ENCODE peak calls at places on chromosomes 1 and 21, in four cellular contexts. One of them, this sample, is unnamed.

GRCh38 chr1:61337981-61338848 is 255.9 kb downstream of the NFIA start:
- DNase-seq in A549: peak; percentile 81
- DNase-seq in GM23338: peak; percentile 69
- DNase-seq in K562: no peak
- DNase-seq in this sample: peak; percentile 91

GRCh38 chr1:42684139-42684538 is 1.9 kb downstream of the YBX1 start:
- DNase-seq in A549: peak; percentile 42
- DNase-seq in GM23338: peak; percentile 39
- DNase-seq in K562: no peak
- DNase-seq in this sample: peak; percentile 20

GRCh38 chr21:40049031-40049958 is 182.1 kb downstream of the PCP4 start:
- DNase-seq in A549: no peak
- DNase-seq in GM23338: no peak
- DNase-seq in K562: no peak
- DNase-seq in this sample: no peak

GRCh38 chr1:43044572-43045361 is 86.1 kb upstream of the SLC2A1 start:
- DNase-seq in A549: no peak
- DNase-seq in GM23338: no peak
- DNase-seq in K562: peak; percentile 80
- DNase-seq in this sample: peak; percentile 84

GRCh38 chr1:150922519-150922975 is 3.6 kb upstream of the SETDB1 start:
- DNase-seq in A549: peak; percentile 85
- DNase-seq in GM23338: peak; percentile 93
- DNase-seq in K562: peak; percentile 69
- DNase-seq in this sample: peak; percentile 70

GRCh38 chr1:31627301-31627929 is 9.9 kb downstream of the HCRTR1 start:
- DNase-seq in A549: no peak
- DNase-seq in GM23338: no peak
- DNase-seq in K562: no peak
- DNase-seq in this sample: no peak

GRCh38 chr1:207321790-207322530 is 482 bp downstream of the CD55 start:
- DNase-seq in A549: peak; percentile 38
- DNase-seq in GM23338: peak; percentile 55
- DNase-seq in K562: no peak
- DNase-seq in this sample: no peak

GRCh38 chr1:52769346-52770033 is 43.2 kb downstream of the ZYG11B start:
- DNase-seq in A549: no peak
- DNase-seq in GM23338: no peak
- DNase-seq in K562: no peak
- DNase-seq in this sample: no peak

GRCh38 chr1:170698711-170699275 is 34.9 kb downstream of the PRRX1 start:
- DNase-seq in A549: no peak
- DNase-seq in GM23338: peak; percentile 21
- DNase-seq in K562: no peak
- DNase-seq in this sample: no peak

GRCh38 chr1:90768098-90768497 is 51.0 kb upstream of the BARHL2 start:
- DNase-seq in A549: peak; percentile 1
- DNase-seq in GM23338: no peak
- DNase-seq in K562: no peak
- DNase-seq in this sample: no peak

GRCh38 chr1:101008229-101008628 is 17.4 kb downstream of the DPH5 start:
- DNase-seq in A549: no peak
- DNase-seq in GM23338: no peak
- DNase-seq in K562: no peak
- DNase-seq in this sample: no peak

GRCh38 chr1:20281801-20282200 is 8.9 kb upstream of the VWA5B1 start:
- DNase-seq in A549: peak; percentile 4
- DNase-seq in GM23338: no peak
- DNase-seq in K562: no peak
- DNase-seq in this sample: no peak

GRCh38 chr1:195618287-195618686 is 990.0 kb downstream of the KCNT2 start:
- DNase-seq in A549: no peak
- DNase-seq in GM23338: no peak
- DNase-seq in K562: no peak
- DNase-seq in this sample: no peak

GRCh38 chr1:214551436-214552173 is at the start of gene PTPN14:
- DNase-seq in A549: peak; percentile 94
- DNase-seq in GM23338: peak; percentile 97
- DNase-seq in K562: no peak
- DNase-seq in this sample: peak; percentile 82

GRCh38 chr1:151984313-151984956 is 9.2 kb downstream of the S100A10 start:
- DNase-seq in A549: no peak
- DNase-seq in GM23338: no peak
- DNase-seq in K562: no peak
- DNase-seq in this sample: no peak

GRCh38 chr1:26994772-26995625 is 1.5 kb downstream of the TRNP1 start:
- DNase-seq in A549: no peak
- DNase-seq in GM23338: peak; percentile 78
- DNase-seq in K562: no peak
- DNase-seq in this sample: no peak

GRCh38 chr1:232856556-232856955 is 51.3 kb downstream of the MAP10 start:
- DNase-seq in A549: no peak
- DNase-seq in GM23338: no peak
- DNase-seq in K562: no peak
- DNase-seq in this sample: no peak

GRCh38 chr1:247060771-247061170 is 17.8 kb downstream of the ZNF670 start:
- DNase-seq in A549: no peak
- DNase-seq in GM23338: no peak
- DNase-seq in K562: no peak
- DNase-seq in this sample: no peak

DNA sequence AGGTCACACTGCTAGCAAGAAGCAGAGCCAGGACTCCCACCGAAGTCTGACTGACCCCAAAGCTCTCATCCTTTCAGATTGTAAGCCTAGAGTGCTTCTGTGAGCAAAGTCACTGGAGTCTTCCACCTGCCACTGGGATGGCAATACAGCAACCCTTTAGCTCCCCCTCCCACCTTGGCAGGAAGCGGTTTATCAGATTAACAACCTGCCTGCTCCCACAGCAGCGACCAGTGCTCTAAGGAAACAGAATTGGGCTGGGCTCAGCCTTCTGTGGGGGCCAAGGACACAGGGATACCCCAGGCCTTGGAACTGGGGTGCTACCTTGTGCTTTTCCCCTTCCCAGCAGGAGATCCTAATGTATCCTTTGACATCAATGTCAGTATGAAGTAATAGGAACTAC is 76.0 kb downstream of the GFI1 start:
- DNase-seq in A549: no peak
- DNase-seq in GM23338: no peak
- DNase-seq in K562: peak; percentile 35
- DNase-seq in this sample: no peak
- TF ChIP-seq JUNB in A549: no peak
- TF ChIP-seq JUNB in GM23338: no peak
- TF ChIP-seq JUNB in K562: no peak
- TF ChIP-seq JUNB in this sample: no peak

DNA sequence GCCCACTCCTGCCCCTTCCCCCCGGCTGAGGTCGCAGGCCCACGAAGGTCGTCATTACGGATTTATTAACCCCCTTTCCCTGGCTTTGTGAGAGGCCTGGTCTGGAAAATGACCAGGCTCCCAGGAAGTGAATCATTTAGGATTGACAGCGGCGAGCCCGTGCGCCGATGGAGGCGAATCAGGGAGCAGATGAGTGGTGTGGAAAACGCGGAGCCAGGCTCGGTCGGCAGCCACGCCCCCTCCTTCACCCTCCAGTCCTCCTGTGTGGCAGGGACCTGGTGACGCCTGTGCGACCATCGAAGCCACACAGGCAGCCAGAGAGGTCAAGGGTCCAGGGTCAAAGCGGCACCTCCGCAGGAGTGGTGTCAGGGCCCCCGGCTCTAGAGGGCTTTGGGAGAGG is 93.5 kb downstream of the PRDM16 start:
- DNase-seq in A549: no peak
- DNase-seq in GM23338: no peak
- DNase-seq in K562: no peak
- DNase-seq in this sample: no peak
- TF ChIP-seq JUNB in A549: no peak
- TF ChIP-seq JUNB in GM23338: no peak
- TF ChIP-seq JUNB in K562: no peak
- TF ChIP-seq JUNB in this sample: no peak

DNA sequence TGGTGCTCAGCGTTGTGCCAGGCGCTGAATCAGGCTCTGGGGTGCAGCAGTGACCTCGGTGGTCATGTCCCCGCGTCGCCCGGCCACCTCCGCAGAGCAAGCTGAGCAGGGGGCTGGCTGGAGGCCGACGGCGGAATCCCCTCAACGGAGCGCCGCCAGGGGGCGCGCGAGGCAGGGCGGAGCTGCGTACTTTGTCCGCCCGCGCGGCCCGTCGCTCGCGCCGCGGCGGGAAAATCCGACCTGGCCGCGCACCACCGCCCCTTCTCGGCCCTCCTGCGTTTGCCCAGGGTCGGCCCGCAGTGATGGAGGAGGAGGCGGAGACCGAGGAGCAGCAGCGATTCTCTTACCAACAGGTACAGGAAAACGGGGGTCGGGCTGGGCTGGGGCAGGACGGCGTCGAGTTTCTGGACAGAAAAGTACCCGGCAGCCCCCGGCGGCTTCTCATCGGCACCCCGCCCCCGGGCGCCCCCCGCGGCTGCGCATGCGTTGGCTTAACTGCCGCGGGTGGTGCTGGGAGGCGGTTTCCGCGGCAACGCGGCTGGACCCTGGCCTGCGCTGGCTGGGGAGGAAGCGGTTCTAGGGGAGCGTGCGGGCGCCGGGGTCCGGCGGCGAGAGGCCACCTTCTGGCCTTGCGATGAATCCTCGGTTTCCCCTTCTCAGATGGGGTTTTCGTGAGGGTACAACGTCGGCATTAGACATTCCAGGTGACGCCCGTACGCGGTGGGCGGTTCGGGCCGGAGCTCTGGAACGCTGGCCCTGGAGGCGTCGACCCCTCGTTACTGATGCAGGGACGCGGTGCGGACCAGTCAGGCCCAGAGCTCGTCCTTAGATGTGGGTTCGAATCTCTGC is at the start of gene CENPS:
- DNase-seq in A549: peak; percentile 80
- DNase-seq in GM23338: peak; percentile 98
- DNase-seq in K562: peak; percentile 100
- DNase-seq in this sample: peak; percentile 82
- TF ChIP-seq JUNB in A549: no peak
- TF ChIP-seq JUNB in GM23338: no peak
- TF ChIP-seq JUNB in K562: no peak
- TF ChIP-seq JUNB in this sample: peak; percentile 62

GRCh38 chr1:203374023-203374422 is 23.1 kb upstream of the FMOD start:
- DNase-seq in A549: no peak
- DNase-seq in GM23338: no peak
- DNase-seq in K562: no peak
- DNase-seq in this sample: no peak

GRCh38 chr1:203379831-203380230 is 28.9 kb upstream of the FMOD start:
- DNase-seq in A549: no peak
- DNase-seq in GM23338: no peak
- DNase-seq in K562: no peak
- DNase-seq in this sample: no peak

GRCh38 chr1:203381151-203381751 is 30.3 kb upstream of the FMOD start:
- DNase-seq in A549: no peak
- DNase-seq in GM23338: no peak
- DNase-seq in K562: no peak
- DNase-seq in this sample: no peak

GRCh38 chr1:203380395-203381150 is 29.7 kb upstream of the FMOD start:
- DNase-seq in A549: no peak
- DNase-seq in GM23338: no peak
- DNase-seq in K562: no peak
- DNase-seq in this sample: no peak

DNA sequence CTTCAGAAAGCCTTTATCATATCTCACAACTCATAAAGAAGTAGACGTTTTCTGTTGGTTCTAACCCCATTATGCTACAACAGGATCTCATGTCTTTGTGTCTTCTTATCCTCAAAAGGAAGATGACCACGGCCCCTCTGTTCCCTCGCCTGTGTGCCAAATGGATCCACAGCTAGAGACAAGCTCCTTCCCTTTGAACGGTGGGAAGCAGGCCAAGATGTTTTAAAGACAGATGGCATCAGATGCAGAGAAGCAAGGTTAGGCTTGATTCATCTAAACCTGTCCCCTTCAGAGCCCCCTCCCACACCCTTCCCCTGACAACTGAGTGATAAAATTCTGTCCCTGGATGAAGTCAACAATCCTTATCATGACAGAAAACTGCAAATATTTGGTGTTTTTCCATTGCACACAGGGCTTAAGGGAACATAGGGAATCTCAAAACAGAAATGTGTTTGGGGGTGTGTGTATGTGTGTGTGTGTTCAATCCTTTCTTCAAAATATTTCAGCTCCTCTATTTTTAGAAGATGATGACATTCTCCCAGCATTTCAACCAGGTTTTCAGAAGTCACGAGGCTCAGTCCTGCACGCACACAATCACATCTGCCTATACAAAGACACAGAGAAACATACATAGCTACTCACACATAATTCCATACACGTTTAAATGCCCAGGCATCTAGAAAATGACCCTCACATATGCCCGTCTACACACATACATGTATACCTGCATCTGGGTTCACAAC is 27.8 kb upstream of the FMOD start:
- DNase-seq in A549: no peak
- DNase-seq in GM23338: no peak
- DNase-seq in K562: no peak
- DNase-seq in this sample: no peak
- TF ChIP-seq JUNB in A549: no peak
- TF ChIP-seq JUNB in GM23338: no peak
- TF ChIP-seq JUNB in K562: no peak
- TF ChIP-seq JUNB in this sample: no peak

DNA sequence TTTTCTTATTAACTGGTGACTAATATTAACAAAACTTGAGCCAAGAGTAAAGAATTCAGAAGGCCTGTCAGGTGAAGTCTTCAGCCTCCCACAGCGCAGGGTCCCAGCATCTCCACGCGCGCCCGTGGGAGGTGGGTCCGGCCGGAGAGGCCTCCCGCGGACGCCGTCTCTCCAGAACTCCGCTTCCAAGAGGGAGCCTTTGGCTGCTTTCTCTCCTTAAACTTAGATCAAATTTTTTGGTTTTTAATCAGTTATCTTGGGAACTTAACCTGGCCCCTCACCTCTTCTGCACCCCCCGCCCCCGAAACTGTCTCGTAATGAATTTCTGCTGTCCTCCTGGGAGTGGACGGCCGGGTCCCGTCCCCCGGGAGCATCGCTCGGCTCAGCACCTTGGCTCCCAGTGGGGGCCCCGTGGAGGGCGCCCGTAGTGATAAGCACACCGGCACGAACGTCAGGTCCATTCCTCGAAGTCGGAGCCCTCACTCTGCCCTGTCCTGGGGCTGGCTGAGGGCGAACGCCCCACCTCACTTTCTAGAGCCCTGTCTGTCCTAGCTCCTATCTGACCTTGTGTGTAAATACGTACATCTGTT is 29.5 kb upstream of the TRAPPC10 start:
- DNase-seq in A549: no peak
- DNase-seq in GM23338: no peak
- DNase-seq in K562: no peak
- DNase-seq in this sample: no peak
- TF ChIP-seq JUNB in A549: no peak
- TF ChIP-seq JUNB in GM23338: no peak
- TF ChIP-seq JUNB in K562: no peak
- TF ChIP-seq JUNB in this sample: no peak

GRCh38 chr1:85494074-85494956 is 29.4 kb upstream of the DDAH1 start:
- DNase-seq in A549: no peak
- DNase-seq in GM23338: no peak
- DNase-seq in K562: no peak
- DNase-seq in this sample: no peak
- TF ChIP-seq JUNB in A549: no peak
- TF ChIP-seq JUNB in GM23338: no peak
- TF ChIP-seq JUNB in K562: no peak
- TF ChIP-seq JUNB in this sample: no peak

This sample was measured in HepG2.